ENCODE peak calls at places on chromosomes 5 and 9, in eight cellular contexts. B, E, N, Q, F, L, C and J are unnamed samples.

GRCh38 chr5:32193591-32193990 is 19.5 kb upstream of the GOLPH3 start:
- DNase-seq in F (peak), B (peak), E (no peak), N (peak), L (peak), C (peak), Q (no peak), J (no peak)

GRCh38 chr5:181217111-181217804 is 5.8 kb upstream of the TRIM41 start:
- DNase-seq in C (no peak), F (no peak), N (peak), B (no peak), L (peak), E (no peak), Q (peak), J (no peak)

GRCh38 chr9:134533850-134534585 is 107.6 kb upstream of the COL5A1 start:
- DNase-seq in N (no peak), L (peak), B (no peak), C (no peak), F (no peak), E (no peak), Q (no peak), J (no peak)

GRCh38 chr9:36625006-36625600 is 52.4 kb downstream of the MELK start:
- DNase-seq in B (peak), Q (peak), L (no peak), E (no peak), N (peak), F (no peak), C (peak), J (no peak)

GRCh38 chr5:94793816-94794198 is 175.3 kb downstream of the SLF1 start:
- DNase-seq in L (no peak), B (no peak), Q (peak), E (no peak), C (peak), F (no peak), N (peak), J (no peak)

GRCh38 chr9:134206317-134207300 is 42.2 kb upstream of the RNU6ATAC start:
- DNase-seq in Q (no peak), C (no peak), E (no peak), F (peak), L (no peak), N (no peak), B (no peak), J (no peak)

GRCh38 chr5:176389114-176389768 is 690 bp downstream of the HIGD2A start:
- DNase-seq in F (peak), Q (no peak), C (no peak), B (no peak), E (no peak), N (no peak), L (no peak), J (peak)

GRCh38 chr9:117094493-117094892 is 320.4 kb downstream of the ASTN2 start:
- DNase-seq in N (no peak), F (no peak), C (peak), B (no peak), E (no peak), L (no peak), Q (no peak), J (no peak)

GRCh38 chr5:163760498-163760897 is 255.1 kb downstream of the MAT2B start:
- DNase-seq in Q (peak), L (no peak), C (peak), E (no peak), B (no peak), N (peak), F (no peak), J (no peak)

GRCh38 chr5:97499605-97500004 is 316.6 kb upstream of the RIOK2 start:
- DNase-seq in B (no peak), Q (peak), E (no peak), F (no peak), N (no peak), C (no peak), L (no peak), J (no peak)

GRCh38 chr5:108367679-108368334 is 14.1 kb downstream of the FBXL17 start:
- DNase-seq in N (no peak), L (no peak), E (no peak), Q (no peak), F (no peak), C (no peak), B (no peak), J (no peak)

GRCh38 chr9:79221084-79221483 is 350.7 kb upstream of the TLE4 start:
- DNase-seq in N (peak), Q (peak), E (no peak), B (peak), F (no peak), L (no peak), C (peak), J (no peak)

GRCh38 chr9:127862075-127863011 is 7.9 kb upstream of the ENG start:
- DNase-seq in L (peak), B (no peak), F (no peak), N (no peak), Q (no peak), E (peak), C (no peak), J (peak)

GRCh38 chr5:168308976-168309598 is 17.6 kb downstream of the WWC1 start:
- DNase-seq in L (no peak), C (no peak), Q (no peak), E (no peak), N (no peak), B (no peak), F (no peak), J (no peak)

GRCh38 chr9:7534211-7534935 is 265.2 kb downstream of the DMAC1 start:
- DNase-seq in E (no peak), B (no peak), C (no peak), F (no peak), L (no peak), N (no peak), Q (no peak), J (no peak)

GRCh38 chr5:132714456-132715307 is 22.7 kb downstream of the KIF3A start:
- DNase-seq in F (no peak), N (peak), Q (peak), B (no peak), C (no peak), E (peak), L (no peak), J (no peak)

GRCh38 chr9:123568691-123569342 is 212.8 kb downstream of the CRB2 start:
- DNase-seq in C (peak), L (no peak), B (peak), F (no peak), Q (peak), E (no peak), N (peak), J (no peak)

GRCh38 chr9:121321039-121321503 is 49.0 kb downstream of the STOM start:
- DNase-seq in F (no peak), Q (no peak), E (no peak), C (no peak), L (no peak), N (peak), B (no peak), J (peak)

GRCh38 chr5:78361226-78361993 is 993 bp downstream of the SCAMP1 start:
- DNase-seq in B (no peak), F (peak), Q (peak), C (no peak), N (peak), E (peak), L (peak), J (no peak)

GRCh38 chr9:76516350-76516749 is 57.4 kb downstream of the GCNT1 start:
- DNase-seq in B (no peak), E (peak), N (peak), C (no peak), F (no peak), L (no peak), Q (no peak), J (no peak)

GRCh38 chr5:141881886-141882285 is 3.7 kb upstream of the PCDH1 start:
- DNase-seq in N (no peak), L (no peak), E (no peak), C (no peak), F (no peak), Q (no peak), B (no peak), J (no peak)

GRCh38 chr9:112493738-112494137 is 7.1 kb downstream of the KIAA1958 start:
- DNase-seq in N (peak), L (no peak), Q (no peak), F (no peak), C (peak), E (no peak), B (no peak), J (no peak)